ENCODE peak calls at places on chromosomes 6 and 20, in ten cellular contexts. L, H, A, E, I, U, R, V, K and B are unnamed samples.

GRCh38 chr6:13561624-13562267 is 12.7 kb upstream of the SIRT5 start:
- DNase-seq in A (no peak), V (no peak), I (no peak), K (no peak), H (no peak), U (no peak), L (no peak), R (no peak), E (no peak), B (peak; percentile 39)

GRCh38 chr20:31760457-31761240 is 21.6 kb downstream of the TPX2 start:
- DNase-seq in K (peak; percentile 18), V (no peak), L (peak; percentile 58), E (no peak), I (no peak), H (peak; percentile 74), R (no peak), A (no peak), U (no peak), B (no peak)

GRCh38 chr6:107866606-107867301 is 42.6 kb upstream of the SCML4 start:
- DNase-seq in R (no peak), L (peak; percentile 46), A (no peak), E (peak; percentile 50), V (no peak), H (peak; percentile 52), U (no peak), K (peak; percentile 42), I (no peak), B (peak; percentile 50)

GRCh38 chr20:62210496-62210855 is 9.6 kb downstream of the HRH3 start:
- DNase-seq in L (no peak), U (no peak), R (no peak), A (no peak), H (no peak), I (no peak), K (no peak), V (no peak), E (no peak), B (no peak)

GRCh38 chr6:135176464-135176863 is 4.6 kb upstream of the MYB start:
- DNase-seq in I (no peak), V (no peak), A (no peak), U (no peak), L (no peak), K (no peak), E (no peak), H (no peak), R (no peak), B (peak; percentile 71)

GRCh38 chr6:3261921-3262320 is 3.2 kb downstream of the PSMG4 start:
- DNase-seq in L (no peak), R (no peak), V (no peak), K (no peak), E (no peak), U (no peak), H (no peak), A (no peak), I (no peak), B (no peak)

GRCh38 chr6:131314838-131315237 is 179.6 kb downstream of the AKAP7 start:
- DNase-seq in K (no peak), I (no peak), V (no peak), H (no peak), R (no peak), A (no peak), U (no peak), E (no peak), L (no peak), B (no peak)

GRCh38 chr6:158040051-158040803 is 58.6 kb downstream of the SYNJ2 start:
- DNase-seq in L (peak; percentile 96), A (peak; percentile 57), I (no peak), H (peak; percentile 95), V (no peak), U (peak; percentile 95), E (peak; percentile 56), R (no peak), K (peak; percentile 90), B (peak; percentile 95)

GRCh38 chr20:62064788-62065668 is 653 bp downstream of the TAF4 start:
- DNase-seq in U (no peak), L (no peak), R (peak; percentile 34), A (peak; percentile 48), V (no peak), K (no peak), I (no peak), E (peak; percentile 47), H (peak; percentile 28), B (peak; percentile 48)

GRCh38 chr20:25525857-25526256 is 59.5 kb downstream of the NINL start:
- DNase-seq in L (peak; percentile 89), V (no peak), U (peak; percentile 94), K (peak; percentile 79), A (no peak), H (peak; percentile 96), E (no peak), I (no peak), R (no peak), B (peak; percentile 13)

GRCh38 chr6:122869437-122870024 is 80.5 kb downstream of the SMPDL3A start:
- DNase-seq in V (no peak), U (peak; percentile 17), R (peak; percentile 32), H (peak; percentile 42), I (no peak), A (peak; percentile 58), L (peak; percentile 61), E (peak; percentile 38), K (peak; percentile 57), B (peak; percentile 59)

GRCh38 chr6:54980511-54981275 is 134.1 kb downstream of the FAM83B start:
- DNase-seq in E (no peak), L (peak; percentile 85), I (no peak), K (peak; percentile 80), V (no peak), U (peak; percentile 87), R (no peak), H (peak; percentile 18), A (no peak), B (no peak)

GRCh38 chr20:57693002-57693582 is 16.7 kb downstream of the PMEPA1 start:
- DNase-seq in A (no peak), H (no peak), V (no peak), U (no peak), I (no peak), E (no peak), L (peak; percentile 97), K (peak; percentile 100), R (peak; percentile 60), B (no peak)

GRCh38 chr6:159577564-159577963 is 115.5 kb downstream of the SOD2 start:
- DNase-seq in I (no peak), E (no peak), U (no peak), V (no peak), K (peak; percentile 26), H (no peak), A (no peak), R (no peak), L (peak; percentile 74), B (no peak)

GRCh38 chr20:38340693-38341092 is 5.6 kb upstream of the LBP start:
- DNase-seq in K (no peak), U (no peak), V (no peak), H (no peak), R (no peak), I (no peak), E (no peak), L (no peak), A (no peak), B (no peak)

GRCh38 chr6:145238787-145239186 is 496.5 kb downstream of the EPM2A start:
- DNase-seq in U (no peak), E (no peak), K (no peak), R (no peak), V (no peak), L (no peak), A (no peak), H (no peak), I (no peak), B (no peak)

GRCh38 chr20:33679758-33680485 is 5.7 kb upstream of the NECAB3 start:
- DNase-seq in R (no peak), L (no peak), A (no peak), I (no peak), K (no peak), H (no peak), V (no peak), U (no peak), E (peak; percentile 81), B (no peak)

GRCh38 chr20:37404461-37404881 is 58.5 kb downstream of the SRC start:
- DNase-seq in U (no peak), A (no peak), L (no peak), I (no peak), V (no peak), K (no peak), E (no peak), R (no peak), H (no peak), B (no peak)

GRCh38 chr20:49831022-49831769 is 18.6 kb downstream of the SLC9A8 start:
- DNase-seq in H (no peak), A (no peak), U (no peak), L (no peak), V (no peak), K (no peak), I (no peak), R (no peak), E (no peak), B (no peak)

GRCh38 chr6:34331361-34332050 is 61.0 kb downstream of the NUDT3 start:
- DNase-seq in E (no peak), A (no peak), L (no peak), I (no peak), R (no peak), K (no peak), V (no peak), H (peak; percentile 24), U (no peak), B (no peak)

GRCh38 chr6:5151295-5151954 is 66.3 kb downstream of the PPP1R3G start:
- DNase-seq in L (no peak), V (no peak), R (no peak), H (no peak), A (no peak), K (peak; percentile 27), U (no peak), I (no peak), E (no peak), B (no peak)

GRCh38 chr20:1474817-1475603 is 8.4 kb upstream of the NSFL1C start:
- DNase-seq in U (no peak), K (peak; percentile 90), H (peak; percentile 41), R (no peak), L (peak; percentile 96), A (no peak), E (no peak), I (no peak), V (no peak), B (peak; percentile 54)

GRCh38 chr6:44129841-44130322 is 2.5 kb downstream of the TMEM63B start:
- DNase-seq in E (no peak), R (no peak), U (no peak), V (no peak), H (no peak), L (no peak), A (no peak), I (no peak), K (no peak), B (no peak)

GRCh38 chr6:133240511-133241087 is 558 bp upstream of the EYA4 start:
- DNase-seq in E (peak; percentile 10), K (peak; percentile 55), V (no peak), U (no peak), H (peak; percentile 41), A (no peak), L (peak; percentile 53), I (peak; percentile 35), R (no peak), B (no peak)

GRCh38 chr6:145756170-145756662 is 20.9 kb upstream of the EPM2A start:
- DNase-seq in U (peak; percentile 88), R (peak; percentile 34), L (peak; percentile 96), E (no peak), A (no peak), I (peak; percentile 18), H (peak; percentile 95), V (no peak), K (peak; percentile 53), B (peak; percentile 75)

GRCh38 chr20:51460569-51461265 is 81.8 kb downstream of the NFATC2 start:
- DNase-seq in E (peak; percentile 88), R (no peak), A (no peak), U (no peak), H (no peak), K (no peak), V (no peak), I (no peak), L (no peak), B (peak; percentile 97)

GRCh38 chr6:80214436-80215022 is 108.1 kb downstream of the BCKDHB start:
- DNase-seq in E (peak; percentile 24), U (no peak), K (peak; percentile 67), L (peak; percentile 50), V (no peak), A (no peak), R (peak; percentile 32), I (peak; percentile 16), H (peak; percentile 80), B (peak; percentile 51)

GRCh38 chr20:37518059-37518458 is 3.0 kb upstream of the NNAT start:
- DNase-seq in L (no peak), U (no peak), R (no peak), K (no peak), V (no peak), H (no peak), I (no peak), A (no peak), E (no peak), B (no peak)